ENCODE peak calls at places on chromosomes 11 and 22, in four cellular contexts. Q, P, E and T are unnamed samples.

GRCh38 chr11:87092159-87092558 is 54.4 kb downstream of the TMEM135 start:
- DNase-seq in Q (no peak), P (no peak), E (no peak), T (peak; percentile 10)

GRCh38 chr11:46389450-46390330 is 1.9 kb downstream of the CHRM4 start:
- DNase-seq in E (peak; percentile 55), P (peak; percentile 39), Q (peak; percentile 54), T (peak; percentile 81)

GRCh38 chr11:130916910-130917309 is 631 bp upstream of the SNX19 start:
- DNase-seq in E (no peak), P (no peak), Q (no peak), T (no peak)

GRCh38 chr22:29814003-29814402 is 24.1 kb downstream of the ASCC2 start:
- DNase-seq in E (no peak), Q (no peak), P (no peak), T (no peak)

GRCh38 chr22:17789379-17790200 is 15.3 kb upstream of the BID start:
- DNase-seq in Q (no peak), P (no peak), E (no peak), T (no peak)

GRCh38 chr22:23237201-23237798 is 57.0 kb downstream of the BCR start:
- DNase-seq in Q (no peak), P (peak; percentile 59), E (peak; percentile 67), T (no peak)

GRCh38 chr11:77346906-77347603 is 45.6 kb upstream of the GDPD4 start:
- DNase-seq in P (no peak), Q (no peak), E (peak; percentile 97), T (no peak)

GRCh38 chr22:45290410-45290936 is 5.7 kb downstream of the UPK3A start:
- DNase-seq in E (peak; percentile 54), Q (peak; percentile 64), P (no peak), T (no peak)

GRCh38 chr22:29233503-29233902 is 27.8 kb downstream of the EMID1 start:
- DNase-seq in Q (no peak), P (no peak), E (no peak), T (no peak)

GRCh38 chr22:23862103-23862502 is 4.4 kb downstream of the SLC2A11 start:
- DNase-seq in Q (peak; percentile 32), P (no peak), E (peak; percentile 36), T (no peak)

GRCh38 chr11:116893906-116894305 is 56.5 kb upstream of the APOA1 start:
- DNase-seq in P (no peak), Q (no peak), E (no peak), T (no peak)

GRCh38 chr11:115659061-115659963 is 155.1 kb upstream of the CADM1 start:
- DNase-seq in P (no peak), E (peak; percentile 74), Q (no peak), T (no peak)

GRCh38 chr11:7072401-7073028 is 16.3 kb upstream of the RBMXL2 start:
- DNase-seq in E (no peak), P (no peak), Q (no peak), T (peak; percentile 1)

GRCh38 chr22:24067587-24068376 is 56.7 kb downstream of the CABIN1 start:
- DNase-seq in E (no peak), P (no peak), Q (no peak), T (no peak)

GRCh38 chr22:19820880-19821522 is 33.7 kb downstream of the GNB1L start:
- DNase-seq in E (no peak), Q (no peak), P (no peak), T (no peak)

GRCh38 chr11:2277933-2278523 is 7.6 kb upstream of the ASCL2 start:
- DNase-seq in Q (no peak), P (no peak), E (no peak), T (no peak)

GRCh38 chr22:29308791-29309262 is 2.4 kb downstream of the GAS2L1 start:
- DNase-seq in Q (no peak), E (peak; percentile 85), P (no peak), T (peak; percentile 58)

GRCh38 chr11:93921695-93922468 is 71.5 kb upstream of the VSTM5 start:
- DNase-seq in E (peak; percentile 64), P (no peak), Q (peak; percentile 60), T (peak; percentile 63)

GRCh38 chr11:61885166-61885778 is 6.1 kb downstream of the FADS3 start:
- DNase-seq in P (no peak), Q (no peak), E (no peak), T (no peak)

GRCh38 chr11:112995423-112996084 is 34.3 kb downstream of the NCAM1 start:
- DNase-seq in E (no peak), P (no peak), Q (no peak), T (no peak)

GRCh38 chr11:124793466-124794278 is 6.5 kb downstream of the MSANTD2 start:
- DNase-seq in E (peak; percentile 35), P (no peak), Q (peak; percentile 43), T (peak; percentile 37)

GRCh38 chr11:122601131-122602125 is 54.1 kb upstream of the UBASH3B start:
- DNase-seq in Q (no peak), P (no peak), E (peak; percentile 86), T (peak; percentile 42)

DNA sequence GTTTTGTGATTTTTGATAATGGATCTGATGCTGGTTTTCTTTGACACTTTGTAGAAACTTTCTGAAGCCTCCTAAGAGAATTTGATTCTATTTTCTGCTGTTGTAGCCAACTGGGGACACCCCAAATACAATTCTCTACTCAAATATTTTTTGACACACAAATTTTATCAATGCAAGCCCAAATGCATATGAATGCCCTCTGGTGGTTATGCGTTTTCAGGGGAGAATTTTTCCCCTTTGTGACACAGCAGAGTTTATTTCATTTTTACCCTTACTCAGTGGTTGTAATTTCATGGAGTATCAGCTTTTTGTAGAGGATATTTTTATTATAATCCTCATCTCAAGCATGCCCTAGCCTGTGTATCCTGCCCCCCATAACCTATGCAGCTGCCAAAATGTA is 44.7 kb upstream of the MTMR2 start:
- DNase-seq in Q (no peak), E (no peak), P (no peak), T (peak; percentile 14)
- TF ChIP-seq CTCF in Q (no peak), E (peak; percentile 52), P (no peak), T (peak; percentile 15)

GRCh38 chr11:69384548-69385465 is 90.9 kb downstream of the MYEOV start:
- DNase-seq in Q (no peak), E (no peak), P (no peak), T (no peak)
- H3K27ac ChIP-seq in Q (no peak overlapping the region), E (no peak overlapping the region), P (no peak overlapping the region), T (no peak overlapping the region)

GRCh38 chr22:47626428-47627390 is 864.3 kb downstream of the TBC1D22A start:
- DNase-seq in E (no peak), P (no peak), Q (peak; percentile 6), T (no peak)
- TF ChIP-seq CTCF in E (no peak), P (no peak), Q (peak; percentile 18), T (no peak)

GRCh38 chr11:126411971-126412381 is 56.5 kb downstream of the ST3GAL4 start:
- DNase-seq in E (no peak), P (no peak), Q (no peak), T (no peak)

GRCh38 chr11:126408496-126408895 is 53.0 kb downstream of the ST3GAL4 start:
- DNase-seq in P (no peak), Q (no peak), E (no peak), T (no peak)

GRCh38 chr11:126408901-126409670 is 53.6 kb downstream of the ST3GAL4 start:
- DNase-seq in Q (no peak), P (no peak), E (no peak), T (no peak)

GRCh38 chr11:126413426-126413825 is 57.9 kb downstream of the ST3GAL4 start:
- DNase-seq in E (no peak), P (no peak), Q (no peak), T (no peak)

GRCh38 chr11:126410649-126411048 is 55.2 kb downstream of the ST3GAL4 start:
- DNase-seq in Q (no peak), P (no peak), E (peak; percentile 48), T (no peak)
- H3K27ac ChIP-seq in Q (no peak overlapping the region), P (no peak overlapping the region), E (peak overlapping the region; percentile 18), T (peak overlapping the region; percentile 15)

GRCh38 chr11:134727204-134727603 is 315.2 kb upstream of the B3GAT1 start:
- DNase-seq in P (no peak), E (no peak), Q (peak; percentile 10), T (no peak)
- TF ChIP-seq CTCF in P (no peak), E (no peak), Q (peak; percentile 40), T (no peak)

DNA sequence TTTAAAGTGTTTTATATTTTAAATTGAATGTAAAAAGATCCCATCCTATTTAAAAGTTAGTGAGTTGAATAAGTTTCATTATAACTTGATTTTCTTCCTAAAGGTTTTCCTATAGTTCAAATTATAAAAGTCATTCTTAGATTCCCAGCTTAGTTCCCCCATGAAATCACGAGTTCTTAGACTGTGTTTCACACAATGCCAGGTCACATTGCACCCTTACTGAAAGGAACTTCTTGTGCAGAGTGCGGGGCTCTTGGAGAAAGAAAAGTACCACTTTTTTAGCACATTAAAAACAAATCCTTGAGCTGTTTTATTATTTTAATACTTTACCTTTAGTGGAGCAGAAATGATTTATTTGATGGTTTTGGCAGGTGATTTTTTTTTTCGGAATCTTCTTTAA is 15.6 kb downstream of the GRAP2 start:
- DNase-seq in P (no peak), E (no peak), Q (no peak), T (no peak)
- H3K27ac ChIP-seq in P (no peak overlapping the region), E (no peak overlapping the region), Q (no peak overlapping the region), T (no peak overlapping the region)

GRCh38 chr22:50606561-50607365 is 6.2 kb downstream of the MAPK8IP2 start:
- DNase-seq in Q (no peak), P (no peak), E (no peak), T (no peak)

GRCh38 chr22:50605349-50606074 is 4.9 kb downstream of the MAPK8IP2 start:
- DNase-seq in E (no peak), Q (no peak), P (no peak), T (no peak)

GRCh38 chr22:50604623-50605348 is 4.2 kb downstream of the MAPK8IP2 start:
- DNase-seq in E (no peak), P (no peak), Q (no peak), T (no peak)

GRCh38 chr22:50607366-50608020 is 6.9 kb downstream of the MAPK8IP2 start:
- DNase-seq in P (no peak), E (no peak), Q (no peak), T (no peak)

DNA sequence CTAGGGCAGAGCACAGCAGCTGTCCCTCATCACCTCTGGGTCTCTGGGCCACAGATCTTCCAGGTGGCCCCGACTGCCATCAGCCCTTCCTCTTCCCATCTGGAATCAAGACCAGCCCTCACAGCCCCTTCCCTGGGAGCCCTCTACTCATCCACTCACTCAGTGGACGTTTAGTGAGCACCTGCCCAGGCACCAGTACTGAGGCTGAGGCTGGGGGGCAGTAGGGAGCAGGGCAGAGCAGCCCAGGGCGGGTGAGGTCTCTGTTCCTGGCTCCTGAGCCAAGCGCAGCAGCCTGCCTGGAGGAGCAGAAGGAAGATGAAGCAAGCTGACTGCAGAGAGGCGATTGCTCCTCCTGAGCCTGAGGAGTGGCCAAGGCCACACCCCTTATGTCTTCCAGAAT is 5.5 kb downstream of the MAPK8IP2 start:
- DNase-seq in E (no peak), P (no peak), Q (no peak), T (no peak)
- TF ChIP-seq CTCF in E (no peak), P (no peak), Q (no peak), T (no peak)

GRCh38 chr11:118612378-118612777 is 5.0 kb downstream of the PHLDB1 start:
- DNase-seq in Q (no peak), E (peak; percentile 33), P (peak; percentile 23), T (no peak)

GRCh38 chr11:118608268-118609214 is 1.1 kb downstream of the PHLDB1 start:
- DNase-seq in E (peak; percentile 83), Q (no peak), P (peak; percentile 84), T (peak; percentile 44)

GRCh38 chr11:118609380-118610219 is 2.2 kb downstream of the PHLDB1 start:
- DNase-seq in E (peak; percentile 50), P (no peak), Q (no peak), T (no peak)

GRCh38 chr11:118610773-118611432 is 3.5 kb downstream of the PHLDB1 start:
- DNase-seq in P (peak; percentile 83), E (peak; percentile 54), Q (no peak), T (no peak)

GRCh38 chr11:118610220-118610772 is 2.9 kb downstream of the PHLDB1 start:
- DNase-seq in E (no peak), Q (no peak), P (no peak), T (no peak)
- H3K27ac ChIP-seq in E (peak overlapping the region; percentile 98), Q (no peak overlapping the region), P (peak overlapping the region; percentile 93), T (peak overlapping the region; percentile 94)